ENCODE peak calls at places on chromosomes 5 and 9, in ten cellular contexts. One of them, this sample, is unnamed.

GRCh38 chr5:128227984-128228383 is 144.4 kb downstream of the SLC12A2 start:
- DNase-seq in heart left ventricle: no peak
- DNase-seq in ovary: no peak
- DNase-seq in tibial nerve: no peak
- DNase-seq in body of pancreas: peak
- DNase-seq in uterus: peak
- DNase-seq in heart right ventricle: no peak
- DNase-seq in PC-3: peak
- DNase-seq in CD4-positive, alpha-beta memory T cell: no peak
- DNase-seq in ascending aorta: no peak
- DNase-seq in this sample: no peak

GRCh38 chr5:1005362-1005851 is 3.2 kb upstream of the NKD2 start:
- DNase-seq in heart left ventricle: no peak
- DNase-seq in ovary: peak
- DNase-seq in tibial nerve: peak
- DNase-seq in body of pancreas: no peak
- DNase-seq in uterus: peak
- DNase-seq in heart right ventricle: peak
- DNase-seq in PC-3: no peak
- DNase-seq in CD4-positive, alpha-beta memory T cell: no peak
- DNase-seq in ascending aorta: peak
- DNase-seq in this sample: peak

GRCh38 chr5:80251636-80252035 is 4.2 kb downstream of the SERINC5 start:
- DNase-seq in heart left ventricle: no peak
- DNase-seq in ovary: no peak
- DNase-seq in tibial nerve: no peak
- DNase-seq in body of pancreas: no peak
- DNase-seq in uterus: no peak
- DNase-seq in heart right ventricle: no peak
- DNase-seq in PC-3: no peak
- DNase-seq in CD4-positive, alpha-beta memory T cell: no peak
- DNase-seq in ascending aorta: no peak
- DNase-seq in this sample: no peak

GRCh38 chr9:133968966-133969617 is 23.0 kb downstream of the VAV2 start:
- DNase-seq in heart left ventricle: no peak
- DNase-seq in ovary: no peak
- DNase-seq in tibial nerve: no peak
- DNase-seq in body of pancreas: no peak
- DNase-seq in uterus: no peak
- DNase-seq in heart right ventricle: no peak
- DNase-seq in PC-3: no peak
- DNase-seq in CD4-positive, alpha-beta memory T cell: no peak
- DNase-seq in ascending aorta: no peak
- DNase-seq in this sample: no peak

GRCh38 chr9:26579047-26579446 is 313.6 kb downstream of the CAAP1 start:
- DNase-seq in heart left ventricle: no peak
- DNase-seq in ovary: no peak
- DNase-seq in tibial nerve: no peak
- DNase-seq in body of pancreas: no peak
- DNase-seq in uterus: no peak
- DNase-seq in heart right ventricle: no peak
- DNase-seq in PC-3: no peak
- DNase-seq in CD4-positive, alpha-beta memory T cell: no peak
- DNase-seq in ascending aorta: no peak
- DNase-seq in this sample: no peak

GRCh38 chr9:70257512-70257911 is 1.3 kb upstream of the SMC5 start:
- DNase-seq in heart left ventricle: no peak
- DNase-seq in ovary: no peak
- DNase-seq in tibial nerve: no peak
- DNase-seq in body of pancreas: no peak
- DNase-seq in uterus: no peak
- DNase-seq in heart right ventricle: no peak
- DNase-seq in PC-3: no peak
- DNase-seq in CD4-positive, alpha-beta memory T cell: no peak
- DNase-seq in ascending aorta: no peak
- DNase-seq in this sample: no peak

GRCh38 chr9:137682431-137682991 is 63.7 kb downstream of the EHMT1 start:
- DNase-seq in heart left ventricle: no peak
- DNase-seq in ovary: no peak
- DNase-seq in tibial nerve: no peak
- DNase-seq in body of pancreas: no peak
- DNase-seq in uterus: no peak
- DNase-seq in heart right ventricle: no peak
- DNase-seq in PC-3: no peak
- DNase-seq in CD4-positive, alpha-beta memory T cell: no peak
- DNase-seq in ascending aorta: no peak
- DNase-seq in this sample: no peak

GRCh38 chr9:131565369-131565768 is 20.0 kb downstream of the PRRT1B start:
- DNase-seq in heart left ventricle: no peak
- DNase-seq in ovary: no peak
- DNase-seq in tibial nerve: no peak
- DNase-seq in body of pancreas: no peak
- DNase-seq in uterus: no peak
- DNase-seq in heart right ventricle: no peak
- DNase-seq in PC-3: no peak
- DNase-seq in CD4-positive, alpha-beta memory T cell: no peak
- DNase-seq in ascending aorta: no peak
- DNase-seq in this sample: no peak

GRCh38 chr5:173670130-173670591 is 53.7 kb upstream of the BOD1 start:
- DNase-seq in heart left ventricle: no peak
- DNase-seq in ovary: no peak
- DNase-seq in tibial nerve: no peak
- DNase-seq in body of pancreas: no peak
- DNase-seq in uterus: no peak
- DNase-seq in heart right ventricle: no peak
- DNase-seq in PC-3: no peak
- DNase-seq in CD4-positive, alpha-beta memory T cell: no peak
- DNase-seq in ascending aorta: peak
- DNase-seq in this sample: no peak

GRCh38 chr9:551986-552930 is 289.2 kb upstream of the DMRT1 start:
- DNase-seq in heart left ventricle: no peak
- DNase-seq in ovary: no peak
- DNase-seq in tibial nerve: no peak
- DNase-seq in body of pancreas: no peak
- DNase-seq in uterus: no peak
- DNase-seq in heart right ventricle: no peak
- DNase-seq in PC-3: no peak
- DNase-seq in CD4-positive, alpha-beta memory T cell: no peak
- DNase-seq in ascending aorta: no peak
- DNase-seq in this sample: no peak

GRCh38 chr9:97987490-97987889 is 4.3 kb downstream of the ANP32B start:
- DNase-seq in heart left ventricle: no peak
- DNase-seq in ovary: no peak
- DNase-seq in tibial nerve: no peak
- DNase-seq in body of pancreas: no peak
- DNase-seq in uterus: no peak
- DNase-seq in heart right ventricle: no peak
- DNase-seq in PC-3: no peak
- DNase-seq in CD4-positive, alpha-beta memory T cell: no peak
- DNase-seq in ascending aorta: no peak
- DNase-seq in this sample: no peak

GRCh38 chr5:126046275-126046674 is 376.9 kb upstream of the GRAMD2B start:
- DNase-seq in heart left ventricle: no peak
- DNase-seq in ovary: no peak
- DNase-seq in tibial nerve: no peak
- DNase-seq in body of pancreas: no peak
- DNase-seq in uterus: no peak
- DNase-seq in heart right ventricle: no peak
- DNase-seq in PC-3: no peak
- DNase-seq in CD4-positive, alpha-beta memory T cell: no peak
- DNase-seq in ascending aorta: no peak
- DNase-seq in this sample: no peak

GRCh38 chr9:20726144-20726543 is 42.1 kb downstream of the FOCAD start:
- DNase-seq in heart left ventricle: no peak
- DNase-seq in ovary: no peak
- DNase-seq in tibial nerve: no peak
- DNase-seq in body of pancreas: no peak
- DNase-seq in uterus: no peak
- DNase-seq in heart right ventricle: no peak
- DNase-seq in PC-3: no peak
- DNase-seq in CD4-positive, alpha-beta memory T cell: no peak
- DNase-seq in ascending aorta: no peak
- DNase-seq in this sample: no peak

GRCh38 chr9:20729545-20729944 is 45.5 kb downstream of the FOCAD start:
- DNase-seq in heart left ventricle: no peak
- DNase-seq in ovary: no peak
- DNase-seq in tibial nerve: no peak
- DNase-seq in body of pancreas: no peak
- DNase-seq in uterus: no peak
- DNase-seq in heart right ventricle: no peak
- DNase-seq in PC-3: peak
- DNase-seq in CD4-positive, alpha-beta memory T cell: no peak
- DNase-seq in ascending aorta: no peak
- DNase-seq in this sample: no peak

GRCh38 chr9:20728493-20729220 is 44.6 kb downstream of the FOCAD start:
- DNase-seq in heart left ventricle: no peak
- DNase-seq in ovary: no peak
- DNase-seq in tibial nerve: no peak
- DNase-seq in body of pancreas: no peak
- DNase-seq in uterus: no peak
- DNase-seq in heart right ventricle: no peak
- DNase-seq in PC-3: peak
- DNase-seq in CD4-positive, alpha-beta memory T cell: no peak
- DNase-seq in ascending aorta: no peak
- DNase-seq in this sample: no peak

DNA sequence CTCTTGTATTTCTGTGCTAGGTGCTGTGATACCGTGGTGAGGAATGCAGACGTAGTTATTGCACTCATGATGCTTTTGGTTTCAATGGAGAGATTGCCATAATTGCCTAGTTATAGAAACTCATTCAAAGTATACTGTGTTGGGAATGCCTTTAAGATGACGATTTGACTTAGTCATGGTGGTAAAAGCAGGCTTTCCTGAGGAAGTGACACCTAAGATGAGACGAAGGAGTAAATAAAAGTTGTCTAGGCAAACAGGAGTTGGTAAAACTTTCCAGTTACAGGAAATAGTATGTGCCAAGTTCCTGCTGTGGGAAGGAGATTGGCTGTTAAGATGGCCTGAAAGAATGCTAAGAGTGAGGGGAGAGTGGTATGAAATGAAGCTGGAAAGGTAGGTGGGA is 48.1 kb downstream of the FOCAD start:
- DNase-seq in heart left ventricle: no peak
- DNase-seq in ovary: no peak
- DNase-seq in tibial nerve: no peak
- DNase-seq in body of pancreas: no peak
- DNase-seq in uterus: no peak
- DNase-seq in heart right ventricle: no peak
- DNase-seq in PC-3: peak
- DNase-seq in CD4-positive, alpha-beta memory T cell: no peak
- DNase-seq in ascending aorta: no peak
- DNase-seq in this sample: no peak
- H3K27ac ChIP-seq in heart left ventricle: no peak
- H3K27ac ChIP-seq in ovary: no peak
- H3K27ac ChIP-seq in tibial nerve: no peak
- H3K27ac ChIP-seq in body of pancreas: no peak
- H3K27ac ChIP-seq in uterus: no peak
- H3K27ac ChIP-seq in heart right ventricle: no peak
- H3K27ac ChIP-seq in PC-3: peak
- H3K27ac ChIP-seq in CD4-positive, alpha-beta memory T cell: no peak
- H3K27ac ChIP-seq in ascending aorta: no peak
- H3K27ac ChIP-seq in this sample: no peak

GRCh38 chr5:77935516-77936364 is 159.6 kb upstream of the TBCA start:
- DNase-seq in heart left ventricle: no peak
- DNase-seq in ovary: no peak
- DNase-seq in tibial nerve: no peak
- DNase-seq in body of pancreas: peak
- DNase-seq in uterus: no peak
- DNase-seq in heart right ventricle: no peak
- DNase-seq in PC-3: no peak
- DNase-seq in CD4-positive, alpha-beta memory T cell: peak
- DNase-seq in ascending aorta: no peak
- DNase-seq in this sample: no peak
- H3K27ac ChIP-seq in heart left ventricle: no peak
- H3K27ac ChIP-seq in ovary: no peak
- H3K27ac ChIP-seq in tibial nerve: no peak
- H3K27ac ChIP-seq in body of pancreas: no peak
- H3K27ac ChIP-seq in uterus: no peak
- H3K27ac ChIP-seq in heart right ventricle: no peak
- H3K27ac ChIP-seq in PC-3: no peak
- H3K27ac ChIP-seq in CD4-positive, alpha-beta memory T cell: no peak
- H3K27ac ChIP-seq in ascending aorta: no peak
- H3K27ac ChIP-seq in this sample: no peak

GRCh38 chr5:74502479-74502950 is 138.0 kb downstream of the ENC1 start:
- DNase-seq in heart left ventricle: no peak
- DNase-seq in ovary: no peak
- DNase-seq in tibial nerve: no peak
- DNase-seq in body of pancreas: no peak
- DNase-seq in uterus: no peak
- DNase-seq in heart right ventricle: peak
- DNase-seq in PC-3: no peak
- DNase-seq in CD4-positive, alpha-beta memory T cell: no peak
- DNase-seq in ascending aorta: no peak
- DNase-seq in this sample: no peak
- H3K27ac ChIP-seq in heart left ventricle: no peak
- H3K27ac ChIP-seq in ovary: no peak
- H3K27ac ChIP-seq in tibial nerve: no peak
- H3K27ac ChIP-seq in body of pancreas: peak
- H3K27ac ChIP-seq in uterus: no peak
- H3K27ac ChIP-seq in heart right ventricle: no peak
- H3K27ac ChIP-seq in PC-3: no peak
- H3K27ac ChIP-seq in CD4-positive, alpha-beta memory T cell: no peak
- H3K27ac ChIP-seq in ascending aorta: no peak
- H3K27ac ChIP-seq in this sample: peak

GRCh38 chr5:177356756-177357458 is 817 bp upstream of the RGS14 start:
- DNase-seq in heart left ventricle: no peak
- DNase-seq in ovary: no peak
- DNase-seq in tibial nerve: no peak
- DNase-seq in body of pancreas: no peak
- DNase-seq in uterus: no peak
- DNase-seq in heart right ventricle: no peak
- DNase-seq in PC-3: no peak
- DNase-seq in CD4-positive, alpha-beta memory T cell: no peak
- DNase-seq in ascending aorta: no peak
- DNase-seq in this sample: no peak

GRCh38 chr5:177359451-177359851 is 1.7 kb downstream of the RGS14 start:
- DNase-seq in heart left ventricle: no peak
- DNase-seq in ovary: no peak
- DNase-seq in tibial nerve: no peak
- DNase-seq in body of pancreas: no peak
- DNase-seq in uterus: no peak
- DNase-seq in heart right ventricle: no peak
- DNase-seq in PC-3: no peak
- DNase-seq in CD4-positive, alpha-beta memory T cell: no peak
- DNase-seq in ascending aorta: no peak
- DNase-seq in this sample: no peak

GRCh38 chr5:177358333-177358939 is 712 bp downstream of the RGS14 start:
- DNase-seq in heart left ventricle: no peak
- DNase-seq in ovary: no peak
- DNase-seq in tibial nerve: no peak
- DNase-seq in body of pancreas: no peak
- DNase-seq in uterus: no peak
- DNase-seq in heart right ventricle: no peak
- DNase-seq in PC-3: no peak
- DNase-seq in CD4-positive, alpha-beta memory T cell: no peak
- DNase-seq in ascending aorta: no peak
- DNase-seq in this sample: no peak

GRCh38 chr5:177355868-177356168 is 1.9 kb upstream of the RGS14 start:
- DNase-seq in heart left ventricle: no peak
- DNase-seq in ovary: no peak
- DNase-seq in tibial nerve: no peak
- DNase-seq in body of pancreas: no peak
- DNase-seq in uterus: no peak
- DNase-seq in heart right ventricle: no peak
- DNase-seq in PC-3: no peak
- DNase-seq in CD4-positive, alpha-beta memory T cell: no peak
- DNase-seq in ascending aorta: no peak
- DNase-seq in this sample: no peak

GRCh38 chr5:177357459-177358332 is at the start of gene RGS14:
- DNase-seq in heart left ventricle: peak
- DNase-seq in ovary: no peak
- DNase-seq in tibial nerve: no peak
- DNase-seq in body of pancreas: peak
- DNase-seq in uterus: no peak
- DNase-seq in heart right ventricle: no peak
- DNase-seq in PC-3: peak
- DNase-seq in CD4-positive, alpha-beta memory T cell: peak
- DNase-seq in ascending aorta: no peak
- DNase-seq in this sample: peak
- H3K27ac ChIP-seq in heart left ventricle: peak
- H3K27ac ChIP-seq in ovary: no peak
- H3K27ac ChIP-seq in tibial nerve: peak
- H3K27ac ChIP-seq in body of pancreas: no peak
- H3K27ac ChIP-seq in uterus: no peak
- H3K27ac ChIP-seq in heart right ventricle: no peak
- H3K27ac ChIP-seq in PC-3: no peak
- H3K27ac ChIP-seq in CD4-positive, alpha-beta memory T cell: peak
- H3K27ac ChIP-seq in ascending aorta: no peak
- H3K27ac ChIP-seq in this sample: no peak

This sample was measured in left ventricle myocardium inferior.